ENCODE peak calls at places on chromosomes 16 and 17, in ten cellular contexts. P is COR-L47, G is A673, A is AG10803, L is iPS-NIHi11, T is SK-N-SH, D is hepatocyte, O is activated T-cell treated with anti-CD3 and anti-CD28 coated beads for 4 hours, N is HT-29, H is NCI-H748 treated with DMSO at 0.1 percent for 48 hours. J is an unnamed sample.

GRCh38 chr17:43706235-43706634 is 44.5 kb upstream of the MEOX1 start:
- DNase-seq in L (no peak), P (no peak), T (no peak), A (no peak), G (no peak), N (no peak), D (no peak), H (no peak), O (no peak), J (no peak)

GRCh38 chr17:542943-543342 is 171.7 kb downstream of the VPS53 start:
- DNase-seq in G (no peak), H (no peak), A (no peak), O (no peak), L (no peak), N (no peak), D (no peak), P (no peak), T (no peak), J (no peak)

GRCh38 chr17:31698751-31699150 is 160.3 kb downstream of the COPRS start:
- DNase-seq in H (no peak), N (no peak), T (no peak), G (no peak), O (no peak), L (no peak), P (no peak), D (no peak), A (no peak), J (no peak)

GRCh38 chr17:52410781-52411180 is 252.3 kb upstream of the CA10 start:
- DNase-seq in O (no peak), A (no peak), H (no peak), L (no peak), G (no peak), T (no peak), N (peak), D (peak), P (no peak), J (no peak)

GRCh38 chr17:51703364-51704341 is 443.3 kb downstream of the UTP18 start:
- DNase-seq in N (no peak), H (no peak), O (no peak), T (no peak), P (no peak), D (no peak), G (no peak), L (no peak), A (no peak), J (no peak)

GRCh38 chr17:78558181-78558850 is 18.9 kb downstream of the DNAH17 start:
- DNase-seq in D (no peak), N (no peak), G (peak), A (no peak), H (no peak), T (peak), P (no peak), O (no peak), L (no peak), J (peak)

GRCh38 chr17:83203073-83203471 is 123.7 kb downstream of the METRNL start:
- DNase-seq in H (no peak), G (no peak), A (peak), N (no peak), D (peak), T (no peak), L (no peak), P (no peak), O (no peak), J (peak)

GRCh38 chr16:78607465-78607864 is 508.0 kb downstream of the WWOX start:
- DNase-seq in T (no peak), G (no peak), N (no peak), O (no peak), P (no peak), L (no peak), H (no peak), D (peak), A (no peak), J (no peak)

GRCh38 chr16:65786916-65787315 is 579.6 kb upstream of the CDH5 start:
- DNase-seq in N (no peak), L (no peak), P (no peak), O (no peak), T (no peak), H (no peak), A (peak), G (no peak), D (no peak), J (no peak)

GRCh38 chr16:65834680-65835079 is 531.8 kb upstream of the CDH5 start:
- DNase-seq in N (no peak), T (no peak), O (no peak), G (peak), H (no peak), A (no peak), D (no peak), P (no peak), L (no peak), J (peak)

GRCh38 chr16:57818377-57819055 is 16.2 kb upstream of the KIFC3 start:
- DNase-seq in O (no peak), T (no peak), A (no peak), H (peak), N (no peak), D (no peak), P (peak), G (no peak), L (no peak), J (no peak)

GRCh38 chr17:56309897-56310296 is 156.6 kb downstream of the ANKFN1 start:
- DNase-seq in A (no peak), P (no peak), N (no peak), H (no peak), G (no peak), T (no peak), O (no peak), D (no peak), L (no peak), J (peak)

GRCh38 chr16:68724797-68725196 is 12.3 kb upstream of the CDH1 start:
- DNase-seq in G (no peak), O (no peak), H (no peak), L (no peak), N (no peak), T (no peak), A (no peak), D (peak), P (no peak), J (no peak)

GRCh38 chr17:76556759-76557367 is 17.0 kb downstream of the PRCD start:
- DNase-seq in P (no peak), A (peak), H (no peak), L (no peak), D (peak), T (no peak), N (no peak), G (peak), O (no peak), J (no peak)

GRCh38 chr17:77429985-77430752 is 289.4 kb downstream of the SEC14L1 start:
- DNase-seq in N (peak), T (peak), P (peak), D (peak), L (peak), H (no peak), A (peak), O (peak), G (peak), J (peak)

GRCh38 chr16:79451196-79451816 is 149.2 kb downstream of the MAF start:
- DNase-seq in D (no peak), H (peak), P (no peak), G (no peak), N (no peak), A (no peak), T (no peak), L (no peak), O (no peak), J (no peak)

GRCh38 chr17:29763273-29763672 is 140.6 kb upstream of the CORO6 start:
- DNase-seq in G (peak), L (no peak), P (no peak), D (no peak), N (no peak), O (no peak), H (no peak), A (no peak), T (no peak), J (no peak)

GRCh38 chr17:41784207-41784744 is 2.2 kb downstream of the JUP start:
- DNase-seq in T (peak), P (no peak), L (peak), N (peak), H (no peak), A (no peak), D (peak), O (no peak), G (peak), J (peak)

GRCh38 chr17:39747745-39748144 is 10.0 kb downstream of the GRB7 start:
- DNase-seq in T (no peak), O (no peak), D (no peak), N (no peak), A (no peak), H (no peak), L (no peak), P (no peak), G (no peak), J (no peak)

GRCh38 chr17:75645501-75645888 is 12.3 kb downstream of the SMIM5 start:
- DNase-seq in H (peak), P (peak), D (peak), A (no peak), O (no peak), G (no peak), T (peak), L (no peak), N (peak), J (peak)

GRCh38 chr17:41527076-41528023 is 758 bp downstream of the KRT19 start:
- DNase-seq in G (no peak), D (peak), A (no peak), H (peak), N (peak), T (no peak), P (no peak), O (no peak), L (peak), J (peak)

GRCh38 chr16:56611281-56611833 is 3.0 kb downstream of the MT2A start:
- DNase-seq in A (peak), O (no peak), P (no peak), L (no peak), H (no peak), D (no peak), N (no peak), T (no peak), G (no peak), J (no peak)

J was measured in SW480.